ENCODE peak calls at places on chromosome 16, in nine cellular contexts. I, E, F, C, H, O, M, Q and X are unnamed samples.

GRCh38 chr16:1073566-1074378 is 1.2 kb downstream of the SSTR5 start:
- DNase-seq in E (no peak), M (no peak), I (no peak), F (no peak), H (no peak), C (no peak), O (no peak), Q (no peak), X (no peak)

GRCh38 chr16:73056911-73057310 is 9.0 kb upstream of the ZFHX3 start:
- DNase-seq in H (no peak), O (no peak), E (no peak), C (no peak), I (no peak), M (no peak), Q (no peak), F (no peak), X (no peak)

GRCh38 chr16:58417600-58417999 is 25.3 kb downstream of the GINS3 start:
- DNase-seq in H (no peak), Q (no peak), O (no peak), C (no peak), I (no peak), F (no peak), M (no peak), E (no peak), X (no peak)

GRCh38 chr16:66902648-66903543 is 15.8 kb downstream of the CDH16 start:
- DNase-seq in I (no peak), M (no peak), H (no peak), E (no peak), C (no peak), O (no peak), Q (no peak), F (no peak), X (no peak)

GRCh38 chr16:55760665-55761035 is 72.2 kb downstream of the CES1 start:
- DNase-seq in C (no peak), Q (no peak), I (no peak), M (no peak), E (no peak), O (no peak), F (no peak), H (no peak), X (no peak)

GRCh38 chr16:3017806-3018506 is at the start of gene CLDN6:
- DNase-seq in I (no peak), Q (no peak), O (no peak), E (peak; percentile 41), F (peak; percentile 85), C (no peak), H (no peak), M (no peak), X (peak; percentile 88)

GRCh38 chr16:78504391-78504945 is 405.0 kb downstream of the WWOX start:
- DNase-seq in O (peak; percentile 39), H (no peak), I (peak; percentile 32), F (no peak), E (peak; percentile 74), Q (no peak), C (peak; percentile 8), M (peak; percentile 0), X (no peak)

GRCh38 chr16:84599528-84600202 is 18.2 kb downstream of the COTL1 start:
- DNase-seq in F (peak; percentile 68), H (peak; percentile 91), Q (no peak), O (no peak), E (peak; percentile 47), I (peak; percentile 51), M (peak; percentile 81), C (peak; percentile 56), X (no peak)

GRCh38 chr16:85029413-85029794 is 1.8 kb downstream of the KIAA0513 start:
- DNase-seq in H (peak; percentile 34), E (peak; percentile 61), I (no peak), C (no peak), O (no peak), F (no peak), Q (no peak), M (peak; percentile 56), X (no peak)

GRCh38 chr16:64808474-64808873 is 313.4 kb downstream of the CDH11 start:
- DNase-seq in M (no peak), F (no peak), E (no peak), Q (no peak), I (no peak), O (no peak), H (no peak), C (no peak), X (no peak)

GRCh38 chr16:85421338-85422123 is 191.6 kb upstream of the GSE1 start:
- DNase-seq in C (no peak), H (no peak), Q (no peak), M (no peak), I (no peak), E (peak; percentile 32), F (peak; percentile 13), O (no peak), X (peak; percentile 36)

GRCh38 chr16:28491970-28492474 is at the start of gene CLN3:
- DNase-seq in Q (peak; percentile 86), F (peak; percentile 79), H (peak; percentile 96), I (peak; percentile 91), E (peak; percentile 92), M (peak; percentile 96), C (peak; percentile 90), O (peak; percentile 75), X (peak; percentile 69)

GRCh38 chr16:28495098-28495793 is 803 bp downstream of the APOBR start:
- DNase-seq in Q (no peak), F (no peak), E (no peak), I (no peak), H (no peak), M (no peak), C (no peak), O (no peak), X (no peak)

GRCh38 chr16:28492511-28492910 is 637 bp upstream of the CLN3 start:
- DNase-seq in C (no peak), H (no peak), E (no peak), F (no peak), Q (no peak), M (no peak), I (no peak), O (no peak), X (no peak)

GRCh38 chr16:28494141-28494851 is at the start of gene APOBR:
- DNase-seq in C (peak; percentile 31), E (peak; percentile 18), I (peak; percentile 58), Q (no peak), H (no peak), M (no peak), F (no peak), O (no peak), X (no peak)

GRCh38 chr16:28491080-28491969 is 549 bp downstream of the CLN3 start:
- DNase-seq in C (peak; percentile 21), E (peak; percentile 46), M (no peak), Q (no peak), O (no peak), I (no peak), F (peak; percentile 45), H (peak; percentile 1), X (no peak)
- TF ChIP-seq CTCF in C (no peak), E (peak; percentile 20), M (peak; percentile 51), Q (peak; percentile 44), O (no peak), I (no peak), F (no peak), H (peak; percentile 43), X (no peak)

DNA sequence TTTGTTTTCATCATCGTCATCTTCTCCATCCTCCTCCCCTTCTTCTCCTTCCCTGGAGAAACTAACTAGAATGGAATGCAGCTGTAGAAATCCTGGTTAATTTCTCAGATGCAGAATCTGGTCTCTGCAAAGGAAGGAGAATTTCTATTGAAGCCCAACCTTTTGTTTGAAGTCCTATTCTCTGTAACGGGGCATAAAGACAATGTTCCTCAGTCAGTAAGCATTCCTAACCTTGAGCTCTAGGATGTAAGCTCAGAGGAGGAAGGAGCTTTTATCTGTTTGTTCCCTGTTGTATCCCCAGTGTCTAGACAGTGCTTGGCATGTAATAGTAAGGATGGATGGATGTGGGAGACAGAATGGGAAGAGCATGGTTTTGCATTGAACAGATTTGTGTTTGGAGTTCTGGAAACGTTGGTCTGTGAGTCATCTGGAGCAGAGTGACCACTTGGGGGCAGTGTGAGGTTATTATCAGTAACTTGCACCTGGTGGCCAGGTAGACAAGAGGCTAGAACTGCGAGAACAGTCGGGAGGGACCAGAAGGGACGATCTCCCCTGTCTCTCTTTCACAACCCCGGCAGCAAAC is 363.7 kb downstream of the SNX29 start:
- DNase-seq in O (no peak), F (no peak), M (peak; percentile 78), H (peak; percentile 75), C (peak; percentile 18), I (peak; percentile 41), E (no peak), Q (no peak), X (no peak)
- TF ChIP-seq CTCF in O (no peak), F (peak; percentile 17), M (peak; percentile 20), H (peak; percentile 44), C (no peak), I (peak; percentile 41), E (no peak), Q (peak; percentile 34), X (peak; percentile 18)

DNA sequence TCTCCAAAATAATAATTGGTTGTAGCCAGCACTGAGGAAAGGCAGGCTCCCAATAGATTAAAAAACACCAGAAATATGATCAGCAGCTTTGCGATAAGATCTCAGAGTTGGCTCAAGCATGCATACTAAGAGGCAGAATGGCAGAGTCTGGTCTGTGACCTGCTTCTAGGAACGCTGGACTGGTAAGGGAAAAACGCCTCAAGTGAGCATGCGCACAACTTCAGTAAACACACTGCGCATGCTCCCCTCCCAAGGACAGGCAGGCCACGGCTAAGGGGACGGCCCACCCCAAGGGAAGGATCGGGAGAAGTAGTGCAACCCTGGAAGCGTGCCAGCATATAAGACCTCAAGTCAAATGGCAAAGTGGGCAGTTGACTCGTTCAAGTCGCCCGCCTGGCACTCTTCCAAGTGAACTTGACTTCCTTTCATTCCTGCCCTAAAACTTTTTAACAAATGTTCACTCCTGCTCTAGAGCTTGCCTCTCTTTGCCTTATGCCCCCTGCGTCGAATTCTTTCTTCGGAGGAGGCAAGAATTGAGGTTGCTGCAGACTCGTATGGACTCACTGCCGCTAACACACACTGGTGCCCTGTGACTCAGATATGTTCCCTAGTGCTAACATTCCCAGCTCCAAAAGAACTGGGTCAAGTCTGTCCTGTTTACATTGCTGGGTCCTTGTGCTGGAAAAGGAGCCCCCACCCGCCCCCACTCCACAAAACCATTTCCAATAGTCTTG is 22.4 kb upstream of the PRM1 start:
- DNase-seq in I (peak; percentile 85), C (no peak), O (no peak), F (no peak), H (no peak), Q (no peak), E (no peak), M (no peak), X (peak; percentile 58)
- TF ChIP-seq CTCF in I (no peak), C (no peak), O (no peak), F (no peak), H (no peak), Q (no peak), E (no peak), M (no peak), X (no peak)

DNA sequence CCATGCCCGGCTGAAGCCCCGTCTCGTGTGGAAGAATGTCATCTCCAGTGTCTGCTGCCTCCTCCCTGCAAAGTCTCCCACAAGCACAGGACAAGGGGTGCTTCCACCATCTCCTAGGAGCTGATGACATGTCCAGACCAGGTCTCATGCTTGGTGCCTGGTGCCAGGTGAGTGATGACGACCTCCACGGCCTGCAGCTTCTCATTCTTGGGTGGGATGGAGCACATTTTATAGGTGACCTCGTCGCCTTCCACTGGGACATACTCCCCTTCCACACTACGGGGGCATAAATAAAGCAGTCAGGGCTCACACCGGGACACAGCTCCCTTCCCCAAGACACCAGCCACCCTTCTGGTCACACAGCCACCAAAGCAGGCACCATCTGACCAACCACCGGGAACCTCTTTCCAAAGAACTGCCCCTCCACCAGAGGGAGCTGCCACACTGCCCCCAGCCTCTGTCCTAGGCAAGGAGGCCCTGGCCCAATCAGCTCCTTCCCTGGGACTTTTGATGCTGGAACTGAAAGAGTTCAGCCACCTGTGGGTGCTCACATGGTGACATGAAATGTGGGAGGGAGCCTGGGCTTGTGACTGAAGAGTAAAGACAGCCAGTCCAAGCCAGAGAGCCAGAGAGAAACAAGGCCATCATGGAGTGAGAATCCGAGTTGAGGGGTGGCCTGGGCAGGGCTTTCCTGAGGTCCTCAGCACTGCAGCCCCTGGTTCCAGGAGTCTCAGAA is 13.6 kb downstream of the CARHSP1 start:
- DNase-seq in O (peak; percentile 20), C (no peak), H (no peak), F (no peak), M (no peak), Q (no peak), I (no peak), E (no peak), X (no peak)
- TF ChIP-seq CTCF in O (no peak), C (no peak), H (peak; percentile 5), F (no peak), M (peak; percentile 23), Q (peak; percentile 1), I (no peak), E (no peak), X (no peak)